ENCODE peak calls at places on chromosomes 2 and 18, in eight cellular contexts. J is K562, F is endothelial cell of umbilical vein, T is GM12878, H is HCT116, Q is sigmoid colon, A is H1, G is stomach. S is an unnamed sample.

GRCh38 chr18:66601649-66602048 is 2.2 kb downstream of the CDH19 start:
- DNase-seq in Q (no peak), T (no peak), A (no peak), G (no peak), J (no peak), F (no peak), H (no peak), S (no peak)

GRCh38 chr2:219514196-219514761 is at the start of gene ASIC4:
- DNase-seq in H (no peak), F (no peak), J (peak; percentile 77), G (no peak), T (no peak), Q (no peak), A (no peak), S (no peak)

GRCh38 chr2:36675579-36675978 is 20.9 kb upstream of the VIT start:
- DNase-seq in A (no peak), H (no peak), F (no peak), Q (no peak), J (no peak), T (no peak), G (no peak), S (no peak)

GRCh38 chr2:203446071-203446481 is 89.0 kb downstream of the RAPH1 start:
- DNase-seq in A (no peak), G (no peak), Q (no peak), H (no peak), F (peak; percentile 83), T (no peak), J (no peak), S (no peak)

GRCh38 chr2:95698166-95698565 is 106.4 kb downstream of the TRIM43 start:
- DNase-seq in F (no peak), G (no peak), A (no peak), T (no peak), J (no peak), Q (no peak), H (no peak), S (no peak)

GRCh38 chr2:241774419-241775222 is 2.0 kb upstream of the GAL3ST2 start:
- DNase-seq in F (no peak), Q (peak; percentile 62), T (no peak), H (peak; percentile 29), A (peak; percentile 45), J (peak; percentile 10), G (peak; percentile 41), S (no peak)

GRCh38 chr2:190117305-190117704 is 54.8 kb upstream of the MSTN start:
- DNase-seq in Q (no peak), H (no peak), G (no peak), A (no peak), T (no peak), J (no peak), F (no peak), S (no peak)

GRCh38 chr18:74132201-74132600 is 15.4 kb downstream of the FBXO15 start:
- DNase-seq in Q (no peak), T (no peak), A (no peak), F (no peak), H (no peak), G (no peak), J (no peak), S (no peak)

GRCh38 chr2:6352906-6353515 is 512.7 kb downstream of the CMPK2 start:
- DNase-seq in F (no peak), Q (no peak), J (no peak), H (no peak), A (peak; percentile 88), G (peak; percentile 71), T (no peak), S (no peak)

GRCh38 chr2:202215179-202215578 is 23.2 kb downstream of the SUMO1 start:
- DNase-seq in Q (no peak), F (no peak), G (no peak), T (no peak), J (no peak), H (no peak), A (no peak), S (no peak)

GRCh38 chr2:122451040-122451439 is 695.6 kb downstream of the TSN start:
- DNase-seq in J (no peak), T (no peak), G (no peak), H (no peak), Q (no peak), F (peak; percentile 10), A (no peak), S (no peak)

GRCh38 chr2:28678944-28679343 is 72.7 kb upstream of the PPP1CB start:
- DNase-seq in A (no peak), G (no peak), H (no peak), J (no peak), F (no peak), Q (no peak), T (no peak), S (no peak)

GRCh38 chr2:188628989-188629889 is 337.6 kb downstream of the GULP1 start:
- DNase-seq in A (no peak), H (peak; percentile 7), J (no peak), T (no peak), F (peak; percentile 11), G (no peak), Q (no peak), S (no peak)

GRCh38 chr2:162490052-162490717 is 146.3 kb downstream of the GCA start:
- DNase-seq in H (no peak), Q (no peak), T (peak; percentile 24), G (no peak), A (no peak), F (no peak), J (no peak), S (no peak)

GRCh38 chr2:239278361-239278760 is 122.5 kb downstream of the HDAC4 start:
- DNase-seq in H (no peak), A (no peak), T (no peak), F (no peak), Q (no peak), J (no peak), G (no peak), S (no peak)

DNA sequence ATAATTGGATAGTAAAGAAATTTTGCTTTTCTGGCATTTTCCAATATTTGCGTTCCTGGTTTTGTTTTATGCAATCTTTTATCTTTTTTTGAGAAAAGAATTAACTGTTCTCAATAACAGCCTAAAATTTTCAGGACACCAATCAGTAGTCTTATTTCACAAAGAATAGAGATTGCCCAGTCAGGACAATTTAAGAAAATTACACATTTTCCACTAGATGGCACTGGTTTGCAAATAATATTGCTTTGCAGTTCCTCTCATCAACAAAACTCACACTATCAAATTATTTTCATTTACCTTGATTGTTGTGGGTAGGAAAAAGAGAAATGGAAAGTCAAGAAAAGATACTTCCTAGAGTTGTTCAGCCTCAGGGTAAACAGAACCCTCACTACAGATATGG is 2.4 kb upstream of the RBM45 start:
- DNase-seq in T (no peak), G (no peak), F (peak; percentile 53), H (peak; percentile 33), Q (no peak), J (peak; percentile 33), A (no peak), S (no peak)
- TF ChIP-seq POLR2AphosphoS5 in T (no peak), G (no peak), F (no peak), H (no peak), Q (no peak), J (no peak), A (no peak), S (no peak)

GRCh38 chr2:20617892-20618467 is 32.9 kb downstream of the HS1BP3 start:
- DNase-seq in J (peak; percentile 62), F (peak; percentile 98), G (peak; percentile 98), H (peak; percentile 67), Q (peak; percentile 100), T (no peak), A (no peak), S (no peak)

GRCh38 chr2:20618468-20618885 is 32.4 kb downstream of the HS1BP3 start:
- DNase-seq in Q (peak; percentile 95), J (no peak), H (no peak), A (no peak), F (no peak), T (no peak), G (peak; percentile 25), S (no peak)

GRCh38 chr2:20615466-20616241 is 35.2 kb downstream of the HS1BP3 start:
- DNase-seq in A (no peak), J (no peak), T (no peak), F (peak; percentile 70), G (peak; percentile 25), Q (peak; percentile 86), H (no peak), S (peak; percentile 6)

GRCh38 chr2:20616341-20616871 is 34.5 kb downstream of the HS1BP3 start:
- DNase-seq in G (peak; percentile 18), A (no peak), T (no peak), H (no peak), Q (peak; percentile 69), F (no peak), J (no peak), S (no peak)

DNA sequence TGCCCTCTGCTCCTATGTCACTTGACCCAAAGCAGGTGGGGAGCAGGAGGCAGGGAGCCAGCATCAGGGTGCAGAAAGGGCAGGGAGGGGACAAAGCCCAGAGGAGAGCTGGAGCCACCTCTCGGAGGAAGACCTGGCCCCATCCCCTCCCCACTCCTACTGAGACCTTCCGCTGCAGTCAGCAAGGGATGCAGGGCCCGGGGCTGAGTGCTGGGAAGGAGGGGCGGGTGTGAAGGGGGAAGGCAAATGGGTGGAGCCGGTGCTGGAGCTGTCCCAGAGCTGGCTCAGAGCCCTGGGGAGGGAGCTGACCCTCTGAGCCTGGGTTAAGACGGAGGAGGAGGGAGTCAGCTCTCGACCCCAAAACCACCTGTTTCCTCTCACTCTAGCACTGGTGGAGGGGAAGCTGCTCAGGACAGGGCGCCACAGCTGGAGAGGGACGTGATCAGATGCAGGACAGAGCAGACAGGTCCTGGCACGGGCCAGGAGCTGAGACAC is 33.8 kb downstream of the HS1BP3 start:
- DNase-seq in G (peak; percentile 67), H (no peak), J (peak; percentile 73), A (peak; percentile 56), T (no peak), Q (peak; percentile 96), F (peak; percentile 86), S (no peak)
- TF ChIP-seq POLR2A in G (no peak), H (no peak), J (no peak), A (no peak), T (no peak), Q (peak; percentile 10), F (no peak), S (no peak)

GRCh38 chr2:25251461-25252273 is 83.3 kb upstream of the POMC start:
- DNase-seq in A (peak; percentile 79), F (peak; percentile 64), T (no peak), H (no peak), J (peak; percentile 75), G (peak; percentile 46), Q (peak; percentile 79), S (peak; percentile 83)
- TF ChIP-seq POLR2AphosphoS5 in A (peak; percentile 54), F (peak; percentile 13), T (no peak), H (no peak), J (no peak), G (no peak), Q (peak; percentile 13), S (no peak)

GRCh38 chr18:33579147-33579867 is 1.3 kb downstream of the ASXL3 start:
- DNase-seq in H (no peak), F (peak; percentile 25), A (no peak), Q (no peak), J (no peak), G (no peak), T (no peak), S (no peak)

GRCh38 chr18:33576999-33577687 is 876 bp upstream of the ASXL3 start:
- DNase-seq in H (no peak), T (no peak), F (peak; percentile 4), J (no peak), A (no peak), G (no peak), Q (no peak), S (no peak)

GRCh38 chr18:33579868-33580205 is 1.8 kb downstream of the ASXL3 start:
- DNase-seq in H (no peak), J (no peak), A (no peak), F (no peak), T (no peak), Q (no peak), G (no peak), S (no peak)

GRCh38 chr18:33578371-33579146 is 540 bp downstream of the ASXL3 start:
- DNase-seq in F (no peak), J (no peak), A (peak; percentile 58), T (no peak), Q (peak; percentile 66), H (no peak), G (peak; percentile 49), S (no peak)

GRCh38 chr18:33577688-33578370 is at the start of gene ASXL3:
- DNase-seq in H (no peak), F (peak; percentile 45), J (no peak), T (no peak), G (peak; percentile 64), Q (peak; percentile 80), A (peak; percentile 57), S (no peak)
- TF ChIP-seq POLR2A in H (no peak), F (no peak), J (no peak), T (no peak), G (no peak), Q (no peak), A (no peak), S (no peak)

S was measured in GM12892.